ENCODE peak calls at places on chromosome 13, in seven cellular contexts. X, N, Q, G, H, V and D are unnamed samples. For H3K4me1, the result is how much of the 10 kb centered on the place peaks cover.

GRCh38 chr13:33263976-33264619 is 21.5 kb downstream of the STARD13 start:
- DNase-seq in X (no peak), N (no peak), Q (no peak), G (no peak), H (no peak), V (no peak), D (no peak)

GRCh38 chr13:47216176-47216822 is 319.4 kb upstream of the HTR2A start:
- DNase-seq in X (no peak), N (no peak), Q (peak), G (no peak), H (no peak), V (no peak), D (no peak)

GRCh38 chr13:100707818-100708740 is 33.5 kb upstream of the TMTC4 start:
- DNase-seq in X (no peak), N (no peak), Q (no peak), G (no peak), H (no peak), V (no peak), D (no peak)

GRCh38 chr13:35191883-35192282 is 249.8 kb downstream of the NBEA start:
- DNase-seq in X (no peak), N (no peak), Q (no peak), G (no peak), H (no peak), V (no peak), D (no peak)

GRCh38 chr13:93535256-93535655 is 308.6 kb downstream of the GPC6 start:
- DNase-seq in X (no peak), N (no peak), Q (peak), G (no peak), H (no peak), V (no peak), D (no peak)

GRCh38 chr13:22800726-22801401 is 379.9 kb upstream of the SGCG start:
- DNase-seq in X (peak), N (no peak), Q (peak), G (peak), H (no peak), V (no peak), D (no peak)

GRCh38 chr13:27403252-27403678 is 21.2 kb upstream of the GTF3A start:
- DNase-seq in X (no peak), N (no peak), Q (peak), G (no peak), H (no peak), V (no peak), D (no peak)

GRCh38 chr13:67238277-67238859 is 8.2 kb upstream of the PCDH9 start:
- DNase-seq in X (peak), N (peak), Q (peak), G (no peak), H (peak), V (peak), D (peak)

GRCh38 chr13:63161219-63161618 is 1745.6 kb upstream of the PCDH20 start:
- DNase-seq in X (no peak), N (no peak), Q (peak), G (no peak), H (no peak), V (no peak), D (no peak)

GRCh38 chr13:106105153-106105552 is 430.3 kb downstream of the EFNB2 start:
- DNase-seq in X (no peak), N (no peak), Q (peak), G (no peak), H (no peak), V (no peak), D (no peak)

GRCh38 chr13:66553391-66553790 is 676.7 kb downstream of the PCDH9 start:
- DNase-seq in X (no peak), N (no peak), Q (peak), G (no peak), H (no peak), V (no peak), D (no peak)

GRCh38 chr13:110397445-110397844 is 90.4 kb downstream of the COL4A2 start:
- DNase-seq in X (no peak), N (no peak), Q (peak), G (no peak), H (no peak), V (no peak), D (no peak)

GRCh38 chr13:46339035-46339666 is 47.9 kb downstream of the RUBCNL start:
- DNase-seq in X (no peak), N (no peak), Q (peak), G (peak), H (no peak), V (no peak), D (no peak)

GRCh38 chr13:33644607-33645543 is 173.1 kb upstream of the RFC3 start:
- DNase-seq in X (no peak), N (no peak), Q (peak), G (peak), H (no peak), V (no peak), D (no peak)

GRCh38 chr13:42276683-42277082 is 4.7 kb downstream of the AKAP11 start:
- DNase-seq in X (no peak), N (no peak), Q (no peak), G (no peak), H (no peak), V (peak), D (no peak)

GRCh38 chr13:68697551-68697950 is 1410.1 kb upstream of the ATXN8OS start:
- DNase-seq in X (no peak), N (no peak), Q (no peak), G (no peak), H (no peak), V (no peak), D (no peak)

GRCh38 chr13:42041684-42042035 is 6.8 kb upstream of the DGKH start:
- DNase-seq in X (peak), N (peak), Q (peak), G (peak), H (peak), V (peak), D (no peak)

GRCh38 chr13:47119568-47120080 is 222.8 kb upstream of the HTR2A start:
- DNase-seq in X (no peak), N (no peak), Q (peak), G (no peak), H (no peak), V (no peak), D (no peak)

GRCh38 chr13:42992585-42993122 is 613 bp upstream of the EPSTI1 start:
- DNase-seq in X (no peak), N (no peak), Q (no peak), G (no peak), H (no peak), V (peak), D (no peak)

GRCh38 chr13:45718063-45718462 is 15.9 kb downstream of the CBY2 start:
- DNase-seq in X (no peak), N (no peak), Q (peak), G (no peak), H (peak), V (peak), D (peak)

GRCh38 chr13:113369189-113369588 is 5.3 kb upstream of the GRTP1 start:
- DNase-seq in X (no peak), N (no peak), Q (no peak), G (no peak), H (no peak), V (no peak), D (no peak)

GRCh38 chr13:99066219-99066618 is 88.4 kb upstream of the DOCK9 start:
- DNase-seq in X (peak), N (no peak), Q (no peak), G (no peak), H (no peak), V (no peak), D (peak)

GRCh38 chr13:100721885-100722512 is 47.4 kb upstream of the TMTC4 start:
- DNase-seq in X (peak), N (peak), Q (peak), G (no peak), H (peak), V (peak), D (peak)

GRCh38 chr13:24038846-24039330 is 121.6 kb upstream of the SPATA13 start:
- DNase-seq in X (no peak), N (no peak), Q (peak), G (no peak), H (no peak), V (no peak), D (no peak)

GRCh38 chr13:41122838-41123237 is 9.8 kb downstream of the KBTBD6 start:
- DNase-seq in X (no peak), N (no peak), Q (no peak), G (no peak), H (no peak), V (no peak), D (no peak)

GRCh38 chr13:94966380-94966779 is 254.0 kb upstream of the SOX21 start:
- DNase-seq in X (no peak), N (no peak), Q (no peak), G (no peak), H (no peak), V (no peak), D (no peak)

GRCh38 chr13:42047561-42048322 is 706 bp upstream of the DGKH start:
- DNase-seq in X (peak), N (peak), Q (peak), G (peak), H (peak), V (peak), D (peak)

GRCh38 chr13:49356224-49356623 is 87.6 kb downstream of the CAB39L start:
- DNase-seq in X (no peak), N (no peak), Q (peak), G (no peak), H (no peak), V (no peak), D (no peak)

GRCh38 chr13:29540334-29540733 is 55.2 kb downstream of the SLC7A1 start:
- DNase-seq in X (no peak), N (no peak), Q (no peak), G (no peak), H (no peak), V (no peak), D (no peak)
- H3K4me1 ChIP-seq in X (under half), N (under half), Q (under half), G (under half), H (under half), V (under half), D (under half)

GRCh38 chr13:79531542-79532239 is 50.7 kb downstream of the NDFIP2 start:
- DNase-seq in X (no peak), N (no peak), Q (no peak), G (no peak), H (no peak), V (no peak), D (no peak)
- H3K4me1 ChIP-seq in X (under half), N (under half), Q (under half), G (under half), H (under half), V (under half), D (under half)

GRCh38 chr13:90047600-90047999 is 1299.9 kb upstream of the MIR17HG start:
- DNase-seq in X (no peak), N (no peak), Q (no peak), G (no peak), H (no peak), V (peak), D (no peak)
- H3K4me1 ChIP-seq in X (under half), N (under half), Q (under half), G (under half), H (under half), V (under half), D (under half)

DNA sequence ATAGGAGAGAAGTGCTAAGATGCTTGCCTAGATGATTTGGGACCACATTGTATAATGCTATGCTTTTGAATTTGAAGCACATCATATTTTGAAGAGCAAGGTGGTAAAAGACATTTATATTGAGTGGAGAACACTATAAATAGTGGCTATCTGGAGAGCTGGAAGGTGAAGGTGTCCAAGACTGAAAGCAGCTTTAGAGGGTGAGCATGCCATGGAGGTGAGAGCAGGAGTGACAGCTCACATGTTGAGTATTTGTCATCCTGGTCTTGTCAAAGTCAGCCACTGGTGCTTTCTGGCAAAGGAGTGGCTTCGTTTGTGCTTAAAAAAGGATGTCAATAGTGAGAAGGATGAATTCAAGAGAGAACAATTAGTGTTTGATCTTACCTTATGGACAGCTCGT is 225.9 kb downstream of the COG6 start:
- DNase-seq in X (no peak), N (no peak), Q (no peak), G (peak), H (no peak), V (no peak), D (no peak)
- H3K4me1 ChIP-seq in X (under half), N (under half), Q (under half), G (under half), H (under half), V (under half), D (under half)

GRCh38 chr13:30415430-30416030 is 6.8 kb upstream of the UBE2L5 start:
- DNase-seq in X (no peak), N (no peak), Q (no peak), G (no peak), H (no peak), V (peak), D (peak)

GRCh38 chr13:30410705-30411125 is 11.6 kb upstream of the UBE2L5 start:
- DNase-seq in X (no peak), N (no peak), Q (peak), G (no peak), H (no peak), V (no peak), D (no peak)

GRCh38 chr13:30409911-30410704 is 12.2 kb upstream of the UBE2L5 start:
- DNase-seq in X (no peak), N (no peak), Q (peak), G (peak), H (no peak), V (no peak), D (no peak)

GRCh38 chr13:30413842-30414241 is 8.5 kb upstream of the UBE2L5 start:
- DNase-seq in X (no peak), N (no peak), Q (no peak), G (no peak), H (no peak), V (no peak), D (no peak)

DNA sequence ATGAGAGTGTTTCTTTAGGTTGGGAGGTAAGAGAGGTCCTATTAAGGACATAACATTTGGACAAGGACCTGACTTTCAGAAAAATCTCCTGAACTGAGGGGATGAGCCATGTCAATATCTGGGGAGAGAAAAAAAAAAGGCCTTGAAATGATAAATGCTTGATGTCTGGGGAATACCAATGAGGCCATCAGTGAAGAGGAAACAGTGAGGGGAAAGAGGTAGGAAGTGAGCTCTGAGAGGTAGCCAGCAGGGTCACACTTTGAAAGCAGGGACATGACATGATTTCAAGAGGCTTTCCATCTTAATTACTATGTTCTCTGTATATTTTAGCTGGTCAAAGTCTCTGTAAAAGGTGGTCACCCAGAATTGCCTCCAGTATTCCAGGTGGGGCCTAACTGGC is 9.9 kb upstream of the UBE2L5 start:
- DNase-seq in X (no peak), N (no peak), Q (no peak), G (no peak), H (no peak), V (no peak), D (no peak)
- H3K4me1 ChIP-seq in X (under half), N (under half), Q (under half), G (under half), H (under half), V (half or more), D (under half)